ENCODE peak calls at places on chromosome 12, in seven cellular contexts. Y, W, U, N, P, R and B are unnamed samples.

GRCh38 chr12:124910561-124911478 is 3.6 kb downstream of the UBC start:
- DNase-seq in Y (no peak), W (no peak), U (no peak), N (peak; percentile 70), P (no peak), R (no peak), B (no peak)

GRCh38 chr12:55876110-55876509 is 33.4 kb upstream of the MMP19 start:
- DNase-seq in Y (no peak), W (no peak), U (no peak), N (no peak), P (no peak), R (no peak), B (no peak)

GRCh38 chr12:86226481-86226880 is 29.7 kb downstream of the MGAT4C start:
- DNase-seq in Y (no peak), W (no peak), U (no peak), N (no peak), P (no peak), R (no peak), B (no peak)

GRCh38 chr12:113044516-113044915 is 12.0 kb upstream of the DTX1 start:
- DNase-seq in Y (no peak), W (no peak), U (no peak), N (peak; percentile 6), P (no peak), R (no peak), B (no peak)

GRCh38 chr12:67222302-67222701 is 46.9 kb upstream of the CAND1 start:
- DNase-seq in Y (no peak), W (no peak), U (no peak), N (peak; percentile 29), P (no peak), R (no peak), B (no peak)

GRCh38 chr12:131087302-131087818 is 133.7 kb downstream of the ADGRD1 start:
- DNase-seq in Y (no peak), W (peak; percentile 12), U (no peak), N (no peak), P (no peak), R (peak; percentile 8), B (peak; percentile 66)

GRCh38 chr12:129790331-129790730 is 113.5 kb downstream of the TMEM132D start:
- DNase-seq in Y (no peak), W (no peak), U (no peak), N (no peak), P (no peak), R (no peak), B (no peak)

GRCh38 chr12:27844427-27845090 is 64.5 kb upstream of the MANSC4 start:
- DNase-seq in Y (no peak), W (no peak), U (no peak), N (peak; percentile 32), P (no peak), R (no peak), B (no peak)

GRCh38 chr12:13099066-13099909 is 4.2 kb downstream of the GSG1 start:
- DNase-seq in Y (no peak), W (no peak), U (no peak), N (peak; percentile 51), P (no peak), R (no peak), B (no peak)

GRCh38 chr12:29582156-29582555 is 84.7 kb upstream of the OVCH1 start:
- DNase-seq in Y (no peak), W (no peak), U (no peak), N (peak; percentile 43), P (no peak), R (no peak), B (no peak)

GRCh38 chr12:47735649-47736048 is 10.4 kb upstream of the ENDOU start:
- DNase-seq in Y (no peak), W (no peak), U (no peak), N (peak; percentile 39), P (no peak), R (no peak), B (no peak)

GRCh38 chr12:126772171-126772864 is 1494.7 kb upstream of the TMEM132C start:
- DNase-seq in Y (peak; percentile 23), W (no peak), U (peak; percentile 2), N (peak; percentile 87), P (no peak), R (no peak), B (no peak)

GRCh38 chr12:76820888-76821482 is 57.1 kb downstream of the ZDHHC17 start:
- DNase-seq in Y (no peak), W (no peak), U (peak; percentile 39), N (peak; percentile 56), P (peak; percentile 7), R (peak; percentile 49), B (no peak)

GRCh38 chr12:118374909-118375308 is 1.4 kb upstream of the SUDS3 start:
- DNase-seq in Y (no peak), W (no peak), U (no peak), N (peak; percentile 68), P (no peak), R (no peak), B (no peak)

DNA sequence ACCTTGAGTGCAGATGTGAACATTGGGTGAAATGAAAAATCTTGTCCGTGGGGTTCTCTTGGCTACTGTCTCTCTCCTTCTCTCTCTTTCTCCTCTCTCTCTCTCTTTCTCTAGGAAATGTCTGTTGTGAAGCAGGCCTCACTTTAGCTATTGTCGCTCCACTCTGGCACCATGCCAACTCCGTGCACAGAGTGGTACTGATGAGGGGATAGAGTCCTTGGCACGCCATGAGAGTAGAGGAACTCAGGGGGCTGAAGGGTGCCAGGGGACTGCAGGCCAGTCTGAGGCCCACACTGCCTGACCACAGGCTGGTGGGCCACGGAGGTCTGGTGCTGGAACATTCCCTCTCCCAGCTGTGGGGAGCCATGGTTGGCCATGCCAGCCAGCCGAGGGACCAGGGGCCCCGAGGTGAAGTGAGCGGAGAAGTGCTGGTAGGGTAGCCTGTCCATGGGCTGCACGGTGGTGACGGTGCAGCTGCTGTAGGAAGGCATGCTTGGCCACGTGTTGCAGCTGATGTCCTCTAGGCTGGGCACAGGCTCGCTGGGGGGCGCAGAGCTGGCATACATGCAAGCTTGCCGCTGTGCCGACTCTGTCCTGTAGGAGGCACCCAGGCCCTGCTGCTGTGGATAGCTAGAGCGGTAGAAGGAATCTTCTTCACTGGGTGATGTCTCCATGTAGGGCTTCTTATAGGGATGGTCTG is 50.4 kb downstream of the TBX5 start:
- DNase-seq in Y (no peak), W (no peak), U (no peak), N (no peak), P (no peak), R (peak; percentile 80), B (no peak)
- TF ChIP-seq CTCF in Y (no peak), W (peak; percentile 17), U (no peak), N (peak; percentile 19), P (peak; percentile 23), R (peak; percentile 42), B (no peak)

DNA sequence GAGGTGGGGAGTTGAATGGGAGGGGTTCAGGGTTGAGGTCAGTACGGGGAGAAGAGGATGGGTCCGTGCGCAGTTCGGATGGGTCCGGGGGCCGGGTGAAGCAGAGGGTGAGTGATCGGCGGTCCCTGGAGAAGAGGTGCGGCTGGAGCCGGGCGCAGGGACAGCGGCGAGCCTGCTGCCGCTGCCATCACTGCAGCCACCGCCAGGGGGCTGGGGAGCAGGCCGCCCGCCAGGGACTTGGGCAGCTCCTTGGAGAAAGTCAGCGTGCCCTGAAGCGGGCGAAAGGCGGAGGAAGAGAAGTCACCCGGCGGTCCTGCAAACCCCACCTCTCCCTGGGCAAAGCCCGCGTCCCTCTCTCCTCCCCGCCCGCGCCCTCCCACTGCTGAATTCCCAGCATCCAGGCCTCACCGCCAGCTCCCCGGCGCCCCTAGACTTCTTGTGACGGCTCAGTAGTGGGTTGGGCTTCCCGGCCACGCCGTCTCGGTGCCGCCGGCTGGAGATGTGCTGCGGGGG is 6.0 kb upstream of the GPR84 start:
- DNase-seq in Y (no peak), W (peak; percentile 66), U (peak; percentile 92), N (peak; percentile 84), P (peak; percentile 87), R (peak; percentile 89), B (peak; percentile 86)
- TF ChIP-seq CTCF in Y (no peak), W (peak; percentile 94), U (peak; percentile 81), N (peak; percentile 82), P (peak; percentile 93), R (peak; percentile 98), B (peak; percentile 98)

GRCh38 chr12:72699362-72699761 is 427.2 kb downstream of the TRHDE start:
- DNase-seq in Y (no peak), W (no peak), U (no peak), N (no peak), P (no peak), R (no peak), B (no peak)
- TF ChIP-seq CTCF in Y (no peak), W (no peak), U (no peak), N (no peak), P (no peak), R (no peak), B (peak; percentile 28)

GRCh38 chr12:100651108-100651507 is 77.6 kb downstream of the GAS2L3 start:
- DNase-seq in Y (no peak), W (no peak), U (no peak), N (no peak), P (no peak), R (no peak), B (no peak)
- TF ChIP-seq CTCF in Y (no peak), W (peak; percentile 51), U (no peak), N (no peak), P (peak; percentile 43), R (peak; percentile 47), B (peak; percentile 61)

DNA sequence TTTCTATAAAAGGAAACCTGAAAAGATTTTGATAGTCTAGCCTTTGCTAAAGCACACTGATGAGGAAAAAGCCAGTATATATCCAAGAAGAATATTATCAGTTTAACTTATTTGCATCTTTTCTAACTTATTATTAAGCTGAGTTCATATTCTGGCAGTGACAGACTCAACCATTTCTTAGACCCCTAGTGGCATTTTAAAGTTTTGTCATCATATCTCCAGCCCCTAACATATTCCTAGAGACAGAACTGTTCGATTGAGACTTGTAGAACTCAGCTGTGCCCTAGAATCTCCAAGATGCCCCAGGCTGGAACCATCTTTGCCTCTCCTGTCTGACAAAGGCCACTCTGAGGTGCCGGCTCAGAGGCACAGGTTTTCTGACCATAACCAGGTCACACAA is 365.6 kb downstream of the NELL2 start:
- DNase-seq in Y (no peak), W (no peak), U (no peak), N (no peak), P (no peak), R (no peak), B (no peak)
- TF ChIP-seq CTCF in Y (no peak), W (no peak), U (no peak), N (no peak), P (peak; percentile 39), R (no peak), B (peak; percentile 51)